ENCODE peak calls at places on chromosome 17, in ten cellular contexts. W is lower leg skin, N is SHP77, H is amygdala, U is retina, F is GM13977, M is T-helper 2 cell, O is C1 segment of cervical spinal cord, I is cardiac muscle cell, E is NCI-H2081. X is an unnamed sample.

GRCh38 chr17:74852237-74853047 is 7.2 kb downstream of the GRIN2C start:
- DNase-seq in I (peak; percentile 84), F (peak; percentile 91), N (no peak), H (no peak), E (no peak), U (peak; percentile 66), M (peak; percentile 46), W (no peak), O (no peak), X (peak; percentile 53)

GRCh38 chr17:77833769-77834168 is 124.7 kb upstream of the TNRC6C start:
- DNase-seq in I (no peak), O (no peak), M (no peak), N (no peak), E (no peak), F (no peak), U (no peak), W (no peak), H (no peak), X (no peak)

GRCh38 chr17:37239690-37240344 is 136.0 kb upstream of the C17orf78 start:
- DNase-seq in E (peak; percentile 18), O (no peak), N (peak; percentile 2), F (peak; percentile 26), M (no peak), H (no peak), W (no peak), I (no peak), U (peak; percentile 10), X (peak; percentile 16)

GRCh38 chr17:45729284-45729907 is 54.7 kb upstream of the CRHR1 start:
- DNase-seq in I (no peak), O (no peak), F (no peak), H (no peak), E (no peak), M (no peak), U (no peak), W (peak; percentile 13), N (no peak), X (no peak)

GRCh38 chr17:77322534-77323412 is 182.0 kb downstream of the SEC14L1 start:
- DNase-seq in U (peak; percentile 49), I (peak; percentile 55), E (no peak), O (no peak), F (no peak), W (peak; percentile 96), H (no peak), M (no peak), N (no peak), X (no peak)

GRCh38 chr17:58271532-58271931 is 9.2 kb downstream of the MPO start:
- DNase-seq in W (no peak), H (no peak), E (no peak), M (no peak), N (no peak), F (no peak), I (no peak), O (no peak), U (no peak), X (no peak)

GRCh38 chr17:61405686-61406542 is 6.3 kb downstream of the TBX2 start:
- DNase-seq in N (no peak), F (no peak), U (peak; percentile 65), M (no peak), I (peak; percentile 40), E (no peak), H (no peak), O (no peak), W (no peak), X (no peak)

GRCh38 chr17:38658741-38659345 is 15.9 kb downstream of the EPOP start:
- DNase-seq in H (no peak), F (no peak), N (no peak), M (no peak), U (no peak), E (peak; percentile 19), I (no peak), W (no peak), O (no peak), X (no peak)

GRCh38 chr17:44350733-44351226 is 5.7 kb downstream of the GRN start:
- DNase-seq in O (peak; percentile 30), F (peak; percentile 86), M (peak; percentile 58), W (peak; percentile 93), I (peak; percentile 77), H (peak; percentile 46), E (peak; percentile 74), N (peak; percentile 78), U (peak; percentile 88), X (peak; percentile 61)

GRCh38 chr17:72376486-72377345 is 255.9 kb downstream of the SOX9 start:
- DNase-seq in E (no peak), U (peak; percentile 71), F (no peak), I (no peak), M (no peak), N (no peak), O (no peak), H (no peak), W (no peak), X (no peak)

GRCh38 chr17:68390888-68391545 is 66.3 kb downstream of the WIPI1 start:
- DNase-seq in F (no peak), E (no peak), U (no peak), H (no peak), W (peak; percentile 91), I (no peak), N (no peak), O (no peak), M (no peak), X (no peak)

GRCh38 chr17:48198950-48199541 is 91.5 kb downstream of the SNX11 start:
- DNase-seq in E (no peak), F (peak; percentile 18), I (no peak), O (no peak), W (no peak), H (no peak), M (no peak), U (no peak), N (peak; percentile 69), X (no peak)

GRCh38 chr17:59785091-59785799 is 77.8 kb downstream of the VMP1 start:
- DNase-seq in I (no peak), U (no peak), M (no peak), F (no peak), E (no peak), H (no peak), O (no peak), N (no peak), W (no peak), X (no peak)

GRCh38 chr17:15232517-15232915 is 32.6 kb downstream of the PMP22 start:
- DNase-seq in N (no peak), I (peak; percentile 51), O (no peak), U (no peak), M (no peak), E (no peak), F (no peak), H (no peak), W (no peak), X (no peak)

GRCh38 chr17:13074026-13074425 is 56.2 kb upstream of the ELAC2 start:
- DNase-seq in E (no peak), M (no peak), I (no peak), O (no peak), N (no peak), U (no peak), F (no peak), W (peak; percentile 70), H (no peak), X (no peak)

GRCh38 chr17:35735036-35735805 is 3.8 kb downstream of the RASL10B start:
- DNase-seq in F (peak; percentile 27), H (no peak), E (no peak), W (peak; percentile 85), U (no peak), M (no peak), O (no peak), I (no peak), N (no peak), X (no peak)

GRCh38 chr17:78719630-78720298 is 62.3 kb downstream of the CYTH1 start:
- DNase-seq in M (no peak), U (no peak), I (no peak), E (no peak), F (no peak), N (no peak), W (no peak), H (no peak), O (no peak), X (no peak)

GRCh38 chr17:54257440-54257839 is 434.7 kb downstream of the KIF2B start:
- DNase-seq in E (no peak), F (no peak), W (no peak), H (no peak), O (no peak), I (no peak), N (no peak), U (no peak), M (no peak), X (no peak)

GRCh38 chr17:7851438-7852261 is 3.2 kb upstream of the TMEM88 start:
- DNase-seq in N (peak; percentile 94), I (peak; percentile 95), E (peak; percentile 89), F (peak; percentile 92), H (peak; percentile 77), M (peak; percentile 86), W (peak; percentile 97), U (peak; percentile 90), O (peak; percentile 90), X (peak; percentile 94)

GRCh38 chr17:3002538-3003301 is 60.7 kb downstream of the OR1D5 start:
- DNase-seq in N (no peak), M (no peak), F (peak; percentile 69), H (no peak), I (no peak), U (peak; percentile 32), O (no peak), E (no peak), W (no peak), X (no peak)

GRCh38 chr17:78831688-78832540 is 8.7 kb downstream of the USP36 start:
- DNase-seq in U (no peak), W (no peak), F (no peak), N (no peak), I (no peak), O (no peak), E (no peak), H (no peak), M (no peak), X (no peak)

GRCh38 chr17:6591599-6592158 is 35.3 kb upstream of the PITPNM3 start:
- DNase-seq in M (no peak), E (no peak), U (no peak), O (no peak), F (no peak), N (no peak), H (no peak), I (no peak), W (no peak), X (no peak)

GRCh38 chr17:15971108-15971507 is 26.2 kb downstream of the ADORA2B start:
- DNase-seq in U (no peak), F (no peak), O (no peak), M (no peak), E (no peak), I (no peak), N (no peak), W (peak; percentile 14), H (no peak), X (no peak)

GRCh38 chr17:33858121-33858520 is 397.0 kb upstream of the CCL2 start:
- DNase-seq in O (no peak), E (no peak), N (no peak), M (no peak), H (no peak), U (no peak), F (no peak), W (no peak), I (no peak), X (no peak)

GRCh38 chr17:38877130-38877851 is 7.4 kb downstream of the LASP1 start:
- DNase-seq in H (no peak), M (no peak), O (no peak), N (no peak), E (no peak), F (no peak), I (no peak), W (no peak), U (peak; percentile 34), X (peak; percentile 57)

GRCh38 chr17:17206149-17206912 is at the start of gene PLD6:
- DNase-seq in I (no peak), M (peak; percentile 89), W (peak; percentile 97), U (peak; percentile 86), E (peak; percentile 57), F (peak; percentile 98), N (peak; percentile 94), H (peak; percentile 62), O (peak; percentile 42), X (peak; percentile 93)

GRCh38 chr17:18139498-18139897 is 30.9 kb downstream of the MYO15A start:
- DNase-seq in M (no peak), I (no peak), N (no peak), H (no peak), E (no peak), O (no peak), U (no peak), W (no peak), F (no peak), X (no peak)

X was measured in naive thymus-derived CD8-positive, alpha-beta T cell.